ENCODE peak calls at places on chromosome 13, in five cellular contexts. T is RWPE1, P is hepatocyte, D is transverse colon, A is fibroblast of lung. O is an unnamed sample.

GRCh38 chr13:48236528-48237353 is 3.7 kb downstream of the ITM2B start:
- DNase-seq in T (no peak), P (no peak), D (no peak), A (no peak), O (no peak)

GRCh38 chr13:61128850-61129645 is 286.6 kb downstream of the PCDH20 start:
- DNase-seq in T (no peak), P (no peak), D (no peak), A (peak), O (no peak)

GRCh38 chr13:25046274-25046984 is 49.5 kb upstream of the PABPC3 start:
- DNase-seq in T (no peak), P (peak), D (no peak), A (no peak), O (no peak)

GRCh38 chr13:111857336-111857735 is 209.6 kb upstream of the SOX1 start:
- DNase-seq in T (no peak), P (no peak), D (no peak), A (no peak), O (no peak)

GRCh38 chr13:113854238-113855011 is 9.5 kb downstream of the GAS6 start:
- DNase-seq in T (no peak), P (no peak), D (no peak), A (peak), O (no peak)

GRCh38 chr13:107669356-107669755 is 546.0 kb downstream of the LIG4 start:
- DNase-seq in T (no peak), P (no peak), D (no peak), A (peak), O (no peak)

GRCh38 chr13:85313761-85314503 is 485.3 kb downstream of the SLITRK6 start:
- DNase-seq in T (peak), P (peak), D (no peak), A (peak), O (no peak)

GRCh38 chr13:36432106-36432544 is at the start of gene CCNA1:
- DNase-seq in T (peak), P (peak), D (no peak), A (peak), O (peak)

GRCh38 chr13:110116072-110116487 is 190.9 kb downstream of the COL4A1 start:
- DNase-seq in T (peak), P (peak), D (peak), A (no peak), O (peak)

GRCh38 chr13:58461217-58461616 is 829.7 kb downstream of the PCDH17 start:
- DNase-seq in T (no peak), P (peak), D (no peak), A (no peak), O (no peak)

GRCh38 chr13:46552888-46553520 is at the start of gene LRCH1:
- DNase-seq in T (peak), P (peak), D (peak), A (peak), O (peak)

GRCh38 chr13:109971006-109971744 is 184.8 kb upstream of the IRS2 start:
- DNase-seq in T (no peak), P (no peak), D (no peak), A (no peak), O (no peak)

GRCh38 chr13:49368688-49369087 is 75.2 kb downstream of the CAB39L start:
- DNase-seq in T (no peak), P (no peak), D (no peak), A (no peak), O (no peak)

GRCh38 chr13:20607015-20607414 is 40.1 kb downstream of the IFT88 start:
- DNase-seq in T (no peak), P (no peak), D (no peak), A (no peak), O (no peak)

GRCh38 chr13:77026783-77027621 is at the start of gene FBXL3:
- DNase-seq in T (peak), P (peak), D (peak), A (peak), O (peak)

GRCh38 chr13:29935309-29935981 is 85.0 kb upstream of the UBL3 start:
- DNase-seq in T (no peak), P (no peak), D (peak), A (no peak), O (peak)

GRCh38 chr13:59176775-59177174 is 987.0 kb downstream of the DIAPH3 start:
- DNase-seq in T (no peak), P (no peak), D (no peak), A (no peak), O (peak)

GRCh38 chr13:52599037-52599852 is 43.0 kb upstream of the HNRNPA1L2 start:
- DNase-seq in T (peak), P (no peak), D (no peak), A (peak), O (no peak)

GRCh38 chr13:42333613-42334328 is 61.8 kb downstream of the AKAP11 start:
- DNase-seq in T (peak), P (peak), D (no peak), A (peak), O (peak)

GRCh38 chr13:94239135-94239534 is 240.3 kb downstream of the DCT start:
- DNase-seq in T (no peak), P (no peak), D (no peak), A (peak), O (no peak)

GRCh38 chr13:48828962-48829405 is 146.7 kb upstream of the FNDC3A start:
- DNase-seq in T (peak), P (peak), D (no peak), A (peak), O (no peak)

GRCh38 chr13:67143544-67144115 is 86.5 kb downstream of the PCDH9 start:
- DNase-seq in T (no peak), P (no peak), D (no peak), A (no peak), O (no peak)

GRCh38 chr13:109447667-109448066 is 338.7 kb downstream of the IRS2 start:
- DNase-seq in T (no peak), P (no peak), D (no peak), A (no peak), O (no peak)

GRCh38 chr13:110211046-110211445 is 95.9 kb downstream of the COL4A1 start:
- DNase-seq in T (no peak), P (no peak), D (no peak), A (no peak), O (no peak)

GRCh38 chr13:112626124-112626523 is 38.2 kb upstream of the TUBGCP3 start:
- DNase-seq in T (no peak), P (no peak), D (no peak), A (no peak), O (no peak)

GRCh38 chr13:26502826-26503225 is 54.7 kb upstream of the WASF3 start:
- DNase-seq in T (no peak), P (peak), D (no peak), A (peak), O (no peak)

GRCh38 chr13:106619688-106620555 is 52.0 kb upstream of the ARGLU1 start:
- DNase-seq in T (peak), P (peak), D (peak), A (peak), O (peak)

GRCh38 chr13:48978942-48979601 is 3.4 kb downstream of the FNDC3A start:
- DNase-seq in T (no peak), P (no peak), D (no peak), A (peak), O (no peak)

GRCh38 chr13:112331675-112332074 is 44.5 kb upstream of the SPACA7 start:
- DNase-seq in T (no peak), P (no peak), D (no peak), A (no peak), O (no peak)

GRCh38 chr13:81771948-81772347 is 1431.0 kb upstream of the SPRY2 start:
- DNase-seq in T (no peak), P (no peak), D (no peak), A (no peak), O (no peak)

GRCh38 chr13:64305246-64305645 is 2889.6 kb upstream of the PCDH20 start:
- DNase-seq in T (no peak), P (no peak), D (no peak), A (peak), O (no peak)

GRCh38 chr13:109587689-109588088 is 198.7 kb downstream of the IRS2 start:
- DNase-seq in T (no peak), P (no peak), D (no peak), A (no peak), O (no peak)

GRCh38 chr13:107977175-107977574 is 238.2 kb downstream of the LIG4 start:
- DNase-seq in T (no peak), P (no peak), D (no peak), A (no peak), O (no peak)

GRCh38 chr13:44918323-44919102 is 70.8 kb downstream of the NUFIP1 start:
- DNase-seq in T (peak), P (peak), D (peak), A (peak), O (peak)

GRCh38 chr13:66424417-66424816 is 805.7 kb downstream of the PCDH9 start:
- DNase-seq in T (no peak), P (no peak), D (no peak), A (peak), O (no peak)

GRCh38 chr13:112453207-112453829 is 77.2 kb downstream of the SPACA7 start:
- DNase-seq in T (no peak), P (no peak), D (no peak), A (no peak), O (no peak)

GRCh38 chr13:95734124-95734523 is 57.2 kb downstream of the DNAJC3 start:
- DNase-seq in T (no peak), P (no peak), D (no peak), A (no peak), O (no peak)

GRCh38 chr13:33017410-33017929 is 1.2 kb downstream of the KL start:
- DNase-seq in T (no peak), P (peak), D (peak), A (peak), O (peak)
- TF ChIP-seq CTCF in T (no peak), P (peak), D (peak), A (peak), O (peak)

GRCh38 chr13:23715762-23716235 is 145.6 kb downstream of the TNFRSF19 start:
- DNase-seq in T (no peak), P (peak), D (no peak), A (no peak), O (peak)
- TF ChIP-seq CTCF in T (no peak), P (peak), D (no peak), A (peak), O (peak)

DNA sequence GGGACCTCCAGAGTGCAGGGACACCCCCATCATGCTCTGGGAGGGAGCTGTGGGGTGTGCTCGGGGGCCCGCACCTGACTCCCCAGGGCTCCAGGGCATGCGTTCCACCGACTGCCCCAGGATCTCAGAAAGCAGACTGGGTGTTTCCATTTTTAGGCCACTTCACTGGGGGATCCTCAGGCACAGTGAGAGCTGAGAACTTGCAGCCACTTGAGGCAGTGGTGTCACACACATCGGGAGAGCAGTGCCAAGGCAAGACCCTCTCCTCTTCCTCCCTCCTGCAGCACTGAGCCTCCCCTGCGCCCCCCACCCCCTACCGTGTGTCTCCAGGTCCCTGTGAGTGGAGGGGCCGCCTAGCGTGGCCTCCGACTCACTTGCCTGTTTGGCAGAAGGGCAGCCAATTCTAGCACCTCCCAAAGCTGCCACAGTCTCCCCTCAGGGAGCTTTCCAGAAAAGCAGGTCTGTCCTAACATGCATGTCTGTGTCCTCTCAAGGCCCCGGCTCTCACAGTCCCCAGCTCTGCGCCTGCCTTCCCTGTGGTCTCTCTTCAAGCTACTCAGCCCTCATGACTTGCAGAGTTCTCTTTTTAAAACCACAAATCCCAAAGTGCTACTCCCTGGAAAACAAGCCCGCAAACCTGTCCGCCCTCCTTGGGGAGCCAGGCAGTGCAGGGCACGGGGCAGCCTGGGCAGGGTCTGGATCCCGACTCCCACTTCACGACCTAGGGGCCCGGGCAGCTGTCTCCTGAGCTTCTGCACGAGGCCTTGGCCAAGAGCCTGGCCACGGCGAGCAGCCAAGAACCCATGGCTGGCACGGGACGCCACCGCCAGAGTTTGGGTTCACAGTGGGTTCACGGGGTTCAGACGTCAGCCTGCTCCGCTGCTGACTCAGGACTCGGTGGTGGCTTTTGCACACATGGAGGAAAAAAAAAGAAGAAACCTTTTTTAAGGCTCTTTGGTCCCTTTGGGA is 94.1 kb downstream of the STK24 start:
- DNase-seq in T (peak), P (no peak), D (peak), A (peak), O (peak)
- TF ChIP-seq CTCF in T (no peak), P (no peak), D (no peak), A (peak), O (peak)

GRCh38 chr13:40152145-40152544 is 496.7 kb downstream of the COG6 start:
- DNase-seq in T (peak), P (no peak), D (no peak), A (peak), O (no peak)
- TF ChIP-seq CTCF in T (no peak), P (no peak), D (no peak), A (peak), O (no peak)

GRCh38 chr13:33874871-33875270 is 56.9 kb downstream of the RFC3 start:
- DNase-seq in T (no peak), P (no peak), D (no peak), A (no peak), O (no peak)
- TF ChIP-seq CTCF in T (no peak), P (peak), D (no peak), A (peak), O (no peak)

DNA sequence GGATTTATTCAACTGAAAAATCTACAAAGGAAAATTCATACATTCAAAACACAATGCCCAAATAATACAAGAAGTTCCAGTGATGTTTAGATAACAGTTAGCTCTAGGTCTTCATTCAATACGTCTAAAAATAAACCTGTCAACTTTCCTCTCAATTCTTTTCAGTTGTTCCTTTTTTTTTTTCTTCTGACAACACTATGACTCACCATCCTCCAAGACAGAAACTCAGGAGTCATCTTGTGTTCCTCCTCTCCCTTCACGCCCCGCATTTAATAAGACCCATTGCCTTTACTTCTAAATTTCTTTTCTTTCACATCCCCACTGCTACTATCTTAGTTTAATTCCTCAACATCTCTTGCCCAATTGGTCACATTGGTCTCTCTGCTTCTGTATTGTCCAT is 759.9 kb downstream of the GPC5 start:
- DNase-seq in T (no peak), P (no peak), D (no peak), A (peak), O (no peak)
- TF ChIP-seq CTCF in T (no peak), P (no peak), D (no peak), A (no peak), O (no peak)

GRCh38 chr13:79547821-79548220 is 66.9 kb downstream of the NDFIP2 start:
- DNase-seq in T (no peak), P (no peak), D (no peak), A (peak), O (no peak)

GRCh38 chr13:79549355-79550106 is 68.6 kb downstream of the NDFIP2 start:
- DNase-seq in T (no peak), P (no peak), D (no peak), A (peak), O (no peak)

GRCh38 chr13:79547211-79547610 is 66.3 kb downstream of the NDFIP2 start:
- DNase-seq in T (no peak), P (no peak), D (no peak), A (no peak), O (no peak)

GRCh38 chr13:79543883-79544282 is 62.9 kb downstream of the NDFIP2 start:
- DNase-seq in T (no peak), P (no peak), D (no peak), A (no peak), O (no peak)

GRCh38 chr13:79548886-79549285 is 67.9 kb downstream of the NDFIP2 start:
- DNase-seq in T (no peak), P (no peak), D (no peak), A (no peak), O (no peak)
- TF ChIP-seq CTCF in T (peak), P (peak), D (no peak), A (peak), O (no peak)

DNA sequence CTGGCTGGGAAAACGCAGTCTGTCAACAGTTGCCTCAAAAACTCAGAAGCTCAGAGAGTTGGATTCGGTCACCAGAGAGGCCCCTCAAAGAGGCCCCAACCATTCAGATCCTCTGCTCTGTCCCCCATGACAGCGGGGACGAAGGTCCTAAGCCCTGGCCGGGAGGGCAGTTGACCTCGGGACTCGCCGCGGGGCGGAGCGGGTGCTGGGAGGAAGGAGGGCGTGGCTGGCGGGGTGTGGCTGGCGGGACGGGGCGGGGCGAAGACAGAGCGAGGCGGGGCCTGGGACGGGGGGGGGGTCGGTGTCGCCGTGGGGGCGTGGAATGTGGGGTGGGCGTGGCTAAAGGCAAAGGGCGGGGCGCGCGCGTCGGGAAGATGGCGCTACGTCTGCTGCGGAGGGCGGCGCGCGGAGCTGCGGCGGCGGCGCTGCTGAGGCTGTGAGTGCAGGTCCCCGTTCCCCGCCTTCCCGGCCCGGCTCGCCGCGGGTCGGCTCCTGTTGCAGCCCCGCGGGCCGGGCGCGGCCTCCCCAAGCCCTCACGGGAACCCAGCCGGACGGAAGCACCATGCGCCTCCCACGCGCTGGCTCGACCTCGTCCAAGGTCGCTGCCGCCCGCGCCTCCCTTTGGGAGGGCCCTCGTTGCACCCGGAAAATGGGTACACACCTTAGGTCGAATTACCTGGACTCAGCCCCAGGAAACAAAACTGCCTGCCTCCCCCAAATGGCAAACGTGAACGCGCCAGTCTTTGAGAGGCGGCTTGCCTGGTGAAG is 105.2 kb downstream of the TM9SF2 start:
- DNase-seq in T (peak), P (peak), D (peak), A (peak), O (peak)
- TF ChIP-seq CTCF in T (no peak), P (no peak), D (no peak), A (no peak), O (no peak)

GRCh38 chr13:27619093-27619705 is 1.1 kb downstream of the LNX2 start:
- DNase-seq in T (no peak), P (no peak), D (no peak), A (peak), O (no peak)

GRCh38 chr13:27621116-27621365 is 651 bp upstream of the POLR1D start:
- DNase-seq in T (peak), P (no peak), D (no peak), A (no peak), O (no peak)

GRCh38 chr13:27619711-27620376 is 485 bp downstream of the LNX2 start:
- DNase-seq in T (no peak), P (no peak), D (peak), A (peak), O (peak)

GRCh38 chr13:27621366-27622101 is at the start of gene POLR1D:
- DNase-seq in T (peak), P (peak), D (peak), A (peak), O (peak)

GRCh38 chr13:27620377-27621115 is at the start of gene LNX2:
- DNase-seq in T (peak), P (peak), D (peak), A (peak), O (peak)
- TF ChIP-seq CTCF in T (no peak), P (no peak), D (no peak), A (no peak), O (no peak)

DNA sequence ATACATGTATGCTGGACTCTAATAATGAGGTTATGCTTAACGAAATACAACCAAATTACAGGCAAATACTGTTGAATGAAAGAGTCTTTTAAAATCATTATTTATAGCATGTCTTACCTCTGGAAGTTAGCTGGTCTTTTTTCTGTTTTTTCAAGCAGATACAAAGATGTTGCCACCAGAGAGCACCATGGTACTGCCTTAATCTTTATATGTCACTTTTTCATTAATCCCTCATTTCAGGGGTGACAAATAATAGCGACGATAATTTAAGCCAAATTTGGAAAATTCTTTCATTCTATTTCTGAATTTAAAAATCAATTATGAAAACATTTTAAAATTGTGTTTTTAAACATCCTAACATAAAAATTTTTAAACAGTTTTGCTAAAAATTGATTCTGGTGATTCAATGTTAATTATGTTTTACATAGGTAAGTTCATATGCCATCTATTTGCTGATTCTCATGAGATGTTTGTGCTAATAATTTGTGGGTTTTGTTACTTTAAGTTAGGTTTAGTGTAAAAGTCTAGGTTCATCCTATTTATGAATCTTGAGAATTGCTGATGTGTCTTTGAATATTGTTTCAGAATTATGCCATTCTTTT is 379.3 kb upstream of the SGCG start:
- DNase-seq in T (no peak), P (peak), D (no peak), A (no peak), O (no peak)
- TF ChIP-seq CTCF in T (no peak), P (peak), D (peak), A (peak), O (peak)

O was measured in GM10248.